ENCODE peak calls at places on chromosomes 11 and 22, in nine cellular contexts. One of them, this sample, is unnamed.

GRCh38 chr11:44861829-44862545 is 88.7 kb downstream of the TP53I11 start:
- DNase-seq in mammary epithelial cell: peak; percentile 97
- DNase-seq in PC-3: peak; percentile 97
- DNase-seq in A549: peak; percentile 94
- DNase-seq in substantia nigra: peak; percentile 3
- DNase-seq in uterus: peak; percentile 84
- DNase-seq in CD8-positive, alpha-beta memory T cell: peak; percentile 28
- DNase-seq in astrocyte: peak; percentile 99
- DNase-seq in psoas muscle: peak; percentile 68
- DNase-seq in this sample: peak; percentile 88

GRCh38 chr22:42662114-42663021 is 13.2 kb upstream of the CYB5R3 start:
- DNase-seq in uterus: peak; percentile 91
- DNase-seq in CD8-positive, alpha-beta memory T cell: peak; percentile 79
- DNase-seq in PC-3: peak; percentile 76
- DNase-seq in mammary epithelial cell: peak; percentile 54
- DNase-seq in astrocyte: peak; percentile 22
- DNase-seq in psoas muscle: peak; percentile 89
- DNase-seq in substantia nigra: peak; percentile 76
- DNase-seq in A549: peak; percentile 78
- DNase-seq in this sample: peak; percentile 76

GRCh38 chr11:128734439-128735224 is 40.8 kb downstream of the FLI1 start:
- DNase-seq in substantia nigra: peak; percentile 36
- DNase-seq in uterus: no peak
- DNase-seq in psoas muscle: no peak
- DNase-seq in A549: no peak
- DNase-seq in mammary epithelial cell: no peak
- DNase-seq in astrocyte: no peak
- DNase-seq in CD8-positive, alpha-beta memory T cell: no peak
- DNase-seq in PC-3: no peak
- DNase-seq in this sample: no peak

GRCh38 chr11:33310720-33311500 is 53.7 kb downstream of the HIPK3 start:
- DNase-seq in substantia nigra: no peak
- DNase-seq in CD8-positive, alpha-beta memory T cell: no peak
- DNase-seq in A549: no peak
- DNase-seq in PC-3: no peak
- DNase-seq in psoas muscle: no peak
- DNase-seq in astrocyte: peak; percentile 66
- DNase-seq in mammary epithelial cell: peak; percentile 60
- DNase-seq in uterus: no peak
- DNase-seq in this sample: no peak

GRCh38 chr11:68106165-68106940 is 14.8 kb downstream of the CHKA start:
- DNase-seq in psoas muscle: no peak
- DNase-seq in PC-3: no peak
- DNase-seq in uterus: no peak
- DNase-seq in CD8-positive, alpha-beta memory T cell: no peak
- DNase-seq in A549: no peak
- DNase-seq in mammary epithelial cell: peak; percentile 23
- DNase-seq in astrocyte: no peak
- DNase-seq in substantia nigra: no peak
- DNase-seq in this sample: no peak

GRCh38 chr22:30717331-30717921 is 22.8 kb downstream of the OSBP2 start:
- DNase-seq in astrocyte: peak; percentile 82
- DNase-seq in uterus: no peak
- DNase-seq in mammary epithelial cell: peak; percentile 85
- DNase-seq in substantia nigra: no peak
- DNase-seq in psoas muscle: no peak
- DNase-seq in CD8-positive, alpha-beta memory T cell: no peak
- DNase-seq in A549: peak; percentile 3
- DNase-seq in PC-3: peak; percentile 88
- DNase-seq in this sample: no peak

GRCh38 chr22:41286639-41287091 is 678 bp upstream of the RANGAP1 start:
- DNase-seq in substantia nigra: no peak
- DNase-seq in CD8-positive, alpha-beta memory T cell: peak; percentile 69
- DNase-seq in astrocyte: no peak
- DNase-seq in PC-3: no peak
- DNase-seq in mammary epithelial cell: no peak
- DNase-seq in uterus: no peak
- DNase-seq in psoas muscle: no peak
- DNase-seq in A549: no peak
- DNase-seq in this sample: no peak

GRCh38 chr11:55826919-55827318 is at the start of gene OR5L2:
- DNase-seq in mammary epithelial cell: no peak
- DNase-seq in astrocyte: no peak
- DNase-seq in psoas muscle: no peak
- DNase-seq in PC-3: no peak
- DNase-seq in A549: no peak
- DNase-seq in uterus: no peak
- DNase-seq in CD8-positive, alpha-beta memory T cell: no peak
- DNase-seq in substantia nigra: no peak
- DNase-seq in this sample: no peak

DNA sequence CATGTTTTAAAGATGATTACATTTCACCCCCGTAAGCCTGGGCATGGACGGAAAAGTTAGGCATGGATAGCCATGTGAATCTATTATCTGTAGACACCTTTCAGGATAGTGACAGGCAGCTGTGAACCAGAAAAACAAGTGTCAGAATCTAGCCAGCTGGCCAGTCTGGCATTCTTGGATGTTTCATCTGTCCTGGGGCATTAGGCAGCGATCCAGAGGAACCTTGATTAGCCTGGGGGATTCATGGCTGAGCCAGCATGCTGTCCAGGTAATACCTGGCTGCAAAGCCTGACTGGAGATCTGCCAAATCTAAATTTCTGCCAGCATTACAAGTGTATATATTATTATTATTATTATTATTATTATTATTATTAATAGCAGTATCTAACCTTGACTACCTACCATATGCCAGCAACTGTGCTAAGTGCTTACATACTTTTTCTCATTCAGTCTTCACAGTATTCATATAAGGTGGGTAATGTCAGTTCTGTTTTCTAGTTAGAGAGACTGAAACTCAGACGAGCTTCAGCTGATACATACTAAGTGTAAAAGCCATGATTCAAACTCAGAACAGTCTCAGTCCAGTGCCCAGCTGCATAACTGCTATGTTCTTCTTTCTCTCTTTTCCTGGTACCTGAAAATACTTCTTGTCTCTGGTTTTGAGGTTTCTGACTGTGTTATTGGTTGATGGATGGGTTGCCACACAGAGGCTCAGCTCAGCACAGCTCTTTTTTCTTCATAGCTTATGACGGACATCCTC is 12.8 kb downstream of the BMAL1 start:
- DNase-seq in PC-3: peak; percentile 37
- DNase-seq in astrocyte: no peak
- DNase-seq in mammary epithelial cell: peak; percentile 36
- DNase-seq in CD8-positive, alpha-beta memory T cell: no peak
- DNase-seq in psoas muscle: no peak
- DNase-seq in A549: no peak
- DNase-seq in substantia nigra: no peak
- DNase-seq in uterus: no peak
- DNase-seq in this sample: no peak
- H3K27ac ChIP-seq in PC-3: no peak overlapping the region
- H3K27ac ChIP-seq in astrocyte: no peak overlapping the region
- H3K27ac ChIP-seq in mammary epithelial cell: no peak overlapping the region
- H3K27ac ChIP-seq in CD8-positive, alpha-beta memory T cell: no peak overlapping the region
- H3K27ac ChIP-seq in psoas muscle: no peak overlapping the region
- H3K27ac ChIP-seq in A549: no peak overlapping the region
- H3K27ac ChIP-seq in substantia nigra: no peak overlapping the region
- H3K27ac ChIP-seq in uterus: no peak overlapping the region
- H3K27ac ChIP-seq in this sample: no peak overlapping the region

GRCh38 chr22:24358105-24358836 is 69.1 kb upstream of the ADORA2A start:
- DNase-seq in uterus: no peak
- DNase-seq in astrocyte: no peak
- DNase-seq in CD8-positive, alpha-beta memory T cell: no peak
- DNase-seq in psoas muscle: no peak
- DNase-seq in substantia nigra: no peak
- DNase-seq in mammary epithelial cell: no peak
- DNase-seq in PC-3: no peak
- DNase-seq in A549: no peak
- DNase-seq in this sample: no peak

GRCh38 chr22:24355574-24355973 is 71.8 kb upstream of the ADORA2A start:
- DNase-seq in CD8-positive, alpha-beta memory T cell: no peak
- DNase-seq in mammary epithelial cell: no peak
- DNase-seq in astrocyte: no peak
- DNase-seq in substantia nigra: no peak
- DNase-seq in psoas muscle: no peak
- DNase-seq in PC-3: no peak
- DNase-seq in uterus: no peak
- DNase-seq in A549: no peak
- DNase-seq in this sample: no peak

GRCh38 chr22:24359452-24360120 is 67.8 kb upstream of the ADORA2A start:
- DNase-seq in psoas muscle: no peak
- DNase-seq in uterus: no peak
- DNase-seq in substantia nigra: no peak
- DNase-seq in mammary epithelial cell: no peak
- DNase-seq in PC-3: no peak
- DNase-seq in CD8-positive, alpha-beta memory T cell: no peak
- DNase-seq in A549: no peak
- DNase-seq in astrocyte: no peak
- DNase-seq in this sample: no peak

GRCh38 chr22:24361976-24362646 is 65.3 kb upstream of the ADORA2A start:
- DNase-seq in astrocyte: no peak
- DNase-seq in A549: no peak
- DNase-seq in substantia nigra: no peak
- DNase-seq in psoas muscle: no peak
- DNase-seq in mammary epithelial cell: no peak
- DNase-seq in PC-3: no peak
- DNase-seq in CD8-positive, alpha-beta memory T cell: no peak
- DNase-seq in uterus: no peak
- DNase-seq in this sample: no peak

DNA sequence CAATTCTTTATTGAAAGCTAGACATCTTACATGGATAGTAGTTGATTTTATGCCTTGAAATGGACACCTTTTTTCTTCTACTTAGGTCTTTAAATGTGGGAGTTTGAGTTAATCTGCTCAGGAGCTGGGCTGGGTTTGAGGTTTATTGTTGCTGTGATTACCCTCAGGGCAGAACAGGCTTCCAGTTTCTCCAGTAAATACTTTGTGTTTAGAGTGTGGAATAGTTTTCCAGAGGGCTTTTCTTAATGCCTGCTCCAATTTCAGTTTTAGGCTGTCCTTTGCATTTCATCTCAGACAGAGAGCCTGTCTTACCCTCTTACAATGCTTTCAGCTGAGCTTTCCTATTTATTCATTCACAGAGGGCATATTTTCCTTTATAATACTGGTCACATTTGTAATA is 69.9 kb upstream of the ADORA2A start:
- DNase-seq in mammary epithelial cell: no peak
- DNase-seq in astrocyte: no peak
- DNase-seq in uterus: no peak
- DNase-seq in CD8-positive, alpha-beta memory T cell: no peak
- DNase-seq in psoas muscle: no peak
- DNase-seq in PC-3: no peak
- DNase-seq in A549: no peak
- DNase-seq in substantia nigra: no peak
- DNase-seq in this sample: no peak
- H3K27ac ChIP-seq in mammary epithelial cell: no peak overlapping the region
- H3K27ac ChIP-seq in astrocyte: no peak overlapping the region
- H3K27ac ChIP-seq in uterus: no peak overlapping the region
- H3K27ac ChIP-seq in CD8-positive, alpha-beta memory T cell: no peak overlapping the region
- H3K27ac ChIP-seq in psoas muscle: no peak overlapping the region
- H3K27ac ChIP-seq in PC-3: no peak overlapping the region
- H3K27ac ChIP-seq in A549: no peak overlapping the region
- H3K27ac ChIP-seq in substantia nigra: no peak overlapping the region
- H3K27ac ChIP-seq in this sample: no peak overlapping the region

GRCh38 chr22:29092243-29092642 is 19.4 kb downstream of the KREMEN1 start:
- DNase-seq in uterus: no peak
- DNase-seq in A549: no peak
- DNase-seq in CD8-positive, alpha-beta memory T cell: no peak
- DNase-seq in astrocyte: no peak
- DNase-seq in substantia nigra: no peak
- DNase-seq in mammary epithelial cell: no peak
- DNase-seq in psoas muscle: no peak
- DNase-seq in PC-3: no peak
- DNase-seq in this sample: no peak

GRCh38 chr22:29093980-29094379 is 21.1 kb downstream of the KREMEN1 start:
- DNase-seq in A549: no peak
- DNase-seq in psoas muscle: no peak
- DNase-seq in substantia nigra: no peak
- DNase-seq in PC-3: no peak
- DNase-seq in uterus: peak; percentile 20
- DNase-seq in CD8-positive, alpha-beta memory T cell: no peak
- DNase-seq in astrocyte: peak; percentile 56
- DNase-seq in mammary epithelial cell: no peak
- DNase-seq in this sample: no peak

GRCh38 chr22:29095459-29095858 is 22.6 kb downstream of the KREMEN1 start:
- DNase-seq in A549: no peak
- DNase-seq in PC-3: no peak
- DNase-seq in mammary epithelial cell: no peak
- DNase-seq in CD8-positive, alpha-beta memory T cell: no peak
- DNase-seq in astrocyte: no peak
- DNase-seq in uterus: no peak
- DNase-seq in psoas muscle: no peak
- DNase-seq in substantia nigra: no peak
- DNase-seq in this sample: no peak

GRCh38 chr22:29093501-29093921 is 20.7 kb downstream of the KREMEN1 start:
- DNase-seq in mammary epithelial cell: no peak
- DNase-seq in CD8-positive, alpha-beta memory T cell: no peak
- DNase-seq in PC-3: no peak
- DNase-seq in uterus: no peak
- DNase-seq in psoas muscle: no peak
- DNase-seq in astrocyte: peak; percentile 67
- DNase-seq in A549: no peak
- DNase-seq in substantia nigra: no peak
- DNase-seq in this sample: no peak

DNA sequence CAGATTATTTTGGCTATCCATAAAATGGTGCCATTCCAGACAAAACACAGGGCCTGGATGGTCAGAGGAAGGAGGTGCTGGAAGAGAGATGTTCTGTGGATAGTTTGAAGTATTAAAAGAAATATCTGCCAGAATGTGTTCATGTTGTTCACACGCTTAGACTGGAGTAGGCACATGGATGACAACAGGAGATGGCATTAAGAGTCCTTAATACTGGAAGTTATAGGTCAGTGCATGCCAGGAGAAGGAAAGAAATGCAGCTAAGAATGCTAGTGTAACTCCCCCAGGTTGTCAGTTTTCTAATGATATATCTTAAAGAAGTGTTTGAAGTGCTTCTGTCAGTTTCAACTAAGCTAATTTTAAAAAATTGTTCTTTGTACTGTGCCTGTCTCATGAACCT is 20.2 kb downstream of the KREMEN1 start:
- DNase-seq in psoas muscle: no peak
- DNase-seq in PC-3: no peak
- DNase-seq in A549: no peak
- DNase-seq in astrocyte: no peak
- DNase-seq in mammary epithelial cell: no peak
- DNase-seq in CD8-positive, alpha-beta memory T cell: no peak
- DNase-seq in uterus: no peak
- DNase-seq in substantia nigra: no peak
- DNase-seq in this sample: no peak
- H3K27ac ChIP-seq in psoas muscle: peak overlapping the region; percentile 48
- H3K27ac ChIP-seq in PC-3: no peak overlapping the region
- H3K27ac ChIP-seq in A549: no peak overlapping the region
- H3K27ac ChIP-seq in astrocyte: no peak overlapping the region
- H3K27ac ChIP-seq in mammary epithelial cell: no peak overlapping the region
- H3K27ac ChIP-seq in CD8-positive, alpha-beta memory T cell: no peak overlapping the region
- H3K27ac ChIP-seq in uterus: peak overlapping the region; percentile 75
- H3K27ac ChIP-seq in substantia nigra: no peak overlapping the region
- H3K27ac ChIP-seq in this sample: no peak overlapping the region

GRCh38 chr11:111718436-111719325 is 47.5 kb downstream of the PPP2R1B start:
- DNase-seq in uterus: no peak
- DNase-seq in substantia nigra: no peak
- DNase-seq in astrocyte: peak; percentile 86
- DNase-seq in PC-3: peak; percentile 98
- DNase-seq in psoas muscle: no peak
- DNase-seq in A549: no peak
- DNase-seq in mammary epithelial cell: peak; percentile 68
- DNase-seq in CD8-positive, alpha-beta memory T cell: no peak
- DNase-seq in this sample: no peak

GRCh38 chr11:111723595-111723994 is 42.6 kb downstream of the PPP2R1B start:
- DNase-seq in CD8-positive, alpha-beta memory T cell: no peak
- DNase-seq in mammary epithelial cell: no peak
- DNase-seq in A549: no peak
- DNase-seq in uterus: no peak
- DNase-seq in substantia nigra: no peak
- DNase-seq in astrocyte: no peak
- DNase-seq in psoas muscle: no peak
- DNase-seq in PC-3: no peak
- DNase-seq in this sample: no peak

GRCh38 chr11:111724615-111725129 is 41.5 kb downstream of the PPP2R1B start:
- DNase-seq in PC-3: no peak
- DNase-seq in astrocyte: no peak
- DNase-seq in mammary epithelial cell: no peak
- DNase-seq in psoas muscle: no peak
- DNase-seq in substantia nigra: no peak
- DNase-seq in uterus: no peak
- DNase-seq in CD8-positive, alpha-beta memory T cell: no peak
- DNase-seq in A549: no peak
- DNase-seq in this sample: no peak

GRCh38 chr11:111719379-111719778 is 46.8 kb downstream of the PPP2R1B start:
- DNase-seq in PC-3: peak; percentile 37
- DNase-seq in substantia nigra: no peak
- DNase-seq in uterus: no peak
- DNase-seq in CD8-positive, alpha-beta memory T cell: no peak
- DNase-seq in mammary epithelial cell: peak; percentile 37
- DNase-seq in A549: no peak
- DNase-seq in psoas muscle: no peak
- DNase-seq in astrocyte: peak; percentile 61
- DNase-seq in this sample: no peak

GRCh38 chr11:111720801-111721494 is 45.2 kb downstream of the PPP2R1B start:
- DNase-seq in substantia nigra: no peak
- DNase-seq in CD8-positive, alpha-beta memory T cell: no peak
- DNase-seq in psoas muscle: no peak
- DNase-seq in PC-3: no peak
- DNase-seq in A549: no peak
- DNase-seq in astrocyte: no peak
- DNase-seq in mammary epithelial cell: no peak
- DNase-seq in uterus: no peak
- DNase-seq in this sample: no peak
- H3K27ac ChIP-seq in substantia nigra: no peak overlapping the region
- H3K27ac ChIP-seq in CD8-positive, alpha-beta memory T cell: no peak overlapping the region
- H3K27ac ChIP-seq in psoas muscle: no peak overlapping the region
- H3K27ac ChIP-seq in PC-3: no peak overlapping the region
- H3K27ac ChIP-seq in A549: no peak overlapping the region
- H3K27ac ChIP-seq in astrocyte: no peak overlapping the region
- H3K27ac ChIP-seq in mammary epithelial cell: no peak overlapping the region
- H3K27ac ChIP-seq in uterus: no peak overlapping the region
- H3K27ac ChIP-seq in this sample: no peak overlapping the region

This sample was measured in CD4-positive, alpha-beta memory T cell.